ENCODE peak calls at places on chromosomes 16 and 17, in four cellular contexts. U is GM12865, Y is brain microvascular endothelial cell, B is A549. S is an unnamed sample.

GRCh38 chr16:61887903-61888302 is 148.3 kb downstream of the CDH8 start:
- DNase-seq in B (no peak), Y (peak), U (peak), S (no peak)

GRCh38 chr16:2527784-2528100 is 3.5 kb downstream of the CEMP1 start:
- DNase-seq in U (no peak), Y (no peak), B (no peak), S (no peak)

GRCh38 chr17:46811978-46812583 is 6.4 kb downstream of the WNT3 start:
- DNase-seq in Y (no peak), U (no peak), B (no peak), S (no peak)

GRCh38 chr17:46865100-46865499 is 13.7 kb downstream of the WNT9B start:
- DNase-seq in B (no peak), Y (peak), U (no peak), S (no peak)

GRCh38 chr17:42878123-42878880 is 22.3 kb upstream of the G6PC1 start:
- DNase-seq in Y (no peak), U (no peak), B (no peak), S (no peak)

GRCh38 chr17:4811471-4811870 is 4.5 kb downstream of the PLD2 start:
- DNase-seq in U (no peak), Y (no peak), B (no peak), S (no peak)

GRCh38 chr17:50108556-50108955 is 13.4 kb downstream of the PDK2 start:
- DNase-seq in Y (no peak), B (no peak), U (no peak), S (no peak)

GRCh38 chr17:81927145-81927652 is 336 bp downstream of the MAFG start:
- DNase-seq in U (no peak), Y (no peak), B (no peak), S (no peak)

GRCh38 chr17:69711504-69711903 is 297.0 kb downstream of the MAP2K6 start:
- DNase-seq in U (no peak), Y (no peak), B (no peak), S (peak)

GRCh38 chr17:48711128-48711527 is 11.2 kb downstream of the PRAC1 start:
- DNase-seq in Y (no peak), B (no peak), U (no peak), S (no peak)

GRCh38 chr16:76900285-76901263 is 290.4 kb upstream of the MON1B start:
- DNase-seq in U (no peak), Y (no peak), B (no peak), S (no peak)

GRCh38 chr17:48612854-48613691 is 2.0 kb downstream of the HOXB8 start:
- DNase-seq in Y (no peak), B (peak), U (peak), S (no peak)

GRCh38 chr16:51112311-51112710 is 38.8 kb downstream of the SALL1 start:
- DNase-seq in Y (no peak), B (no peak), U (no peak), S (no peak)

GRCh38 chr16:9047689-9048301 is 43.6 kb upstream of the HAPSTR1 start:
- DNase-seq in U (peak), Y (peak), B (peak), S (peak)

GRCh38 chr17:52383493-52384100 is 225.1 kb upstream of the CA10 start:
- DNase-seq in Y (peak), U (peak), B (peak), S (no peak)

GRCh38 chr16:11857161-11857560 is 5.8 kb upstream of the RSL1D1 start:
- DNase-seq in Y (peak), U (no peak), B (no peak), S (no peak)

GRCh38 chr17:18040287-18040858 is 1.2 kb downstream of the GID4 start:
- DNase-seq in B (no peak), U (peak), Y (no peak), S (no peak)

GRCh38 chr17:68612228-68612922 is 11.2 kb upstream of the FAM20A start:
- DNase-seq in B (no peak), Y (no peak), U (no peak), S (no peak)

GRCh38 chr16:82070656-82071369 is 35.8 kb downstream of the HSD17B2 start:
- DNase-seq in Y (peak), U (no peak), B (no peak), S (no peak)

GRCh38 chr16:58462089-58462488 is 37.9 kb upstream of the NDRG4 start:
- DNase-seq in B (no peak), Y (no peak), U (no peak), S (no peak)

DNA sequence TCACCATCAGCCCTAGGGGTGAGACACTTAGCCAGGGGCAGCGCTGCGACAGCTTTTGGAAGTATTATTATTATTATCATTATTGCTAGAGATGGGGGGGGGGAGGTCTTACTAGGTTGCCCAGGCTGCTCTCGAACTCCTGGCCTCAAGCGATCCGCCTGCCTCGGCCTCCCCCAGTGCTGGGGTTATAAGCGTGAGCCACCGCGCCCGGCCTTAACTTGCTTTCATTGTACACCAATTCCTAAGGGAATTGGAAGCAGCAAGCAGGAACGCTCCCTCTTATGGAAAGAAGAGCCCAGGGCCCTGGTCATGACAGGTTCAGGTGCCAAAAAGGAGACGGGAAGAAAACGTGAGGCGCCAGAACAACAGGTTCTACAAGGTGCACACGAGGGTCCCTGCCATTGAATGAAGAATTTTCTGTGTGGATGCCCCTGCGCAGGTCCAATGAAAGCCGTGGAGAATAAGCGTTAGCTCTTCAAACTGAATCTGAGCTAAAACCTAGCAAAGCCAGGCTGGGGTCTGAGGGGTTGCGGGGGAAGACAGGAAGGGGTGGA is 522 bp upstream of the RPL38 start:
- DNase-seq in B (no peak), U (no peak), Y (no peak), S (no peak)
- H3K4me3 ChIP-seq in B (peak), U (no peak), Y (peak), S (peak)

GRCh38 chr16:87324411-87325275 is 7.5 kb upstream of the C16orf95 start:
- DNase-seq in Y (no peak), B (peak), U (peak), S (no peak)
- TF ChIP-seq CTCF in Y (peak), B (peak), U (peak), S (peak)

GRCh38 chr17:624341-624860 is 90.2 kb downstream of the VPS53 start:
- DNase-seq in B (no peak), U (no peak), Y (no peak), S (no peak)

GRCh38 chr17:627051-627450 is 87.6 kb downstream of the VPS53 start:
- DNase-seq in Y (no peak), B (no peak), U (no peak), S (no peak)

GRCh38 chr17:632551-632950 is 82.1 kb downstream of the VPS53 start:
- DNase-seq in B (no peak), Y (no peak), U (no peak), S (no peak)

GRCh38 chr17:628507-628941 is 86.1 kb downstream of the VPS53 start:
- DNase-seq in B (no peak), Y (no peak), U (no peak), S (no peak)

GRCh38 chr17:628089-628488 is 86.5 kb downstream of the VPS53 start:
- DNase-seq in U (no peak), Y (no peak), B (no peak), S (no peak)
- H3K4me3 ChIP-seq in U (no peak), Y (no peak), B (no peak), S (no peak)

GRCh38 chr17:37413875-37414519 is 7.3 kb downstream of the TADA2A start:
- DNase-seq in U (no peak), Y (no peak), B (no peak), S (no peak)
- TF ChIP-seq CTCF in U (no peak), Y (peak), B (peak), S (peak)

GRCh38 chr17:43915561-43915960 is 8.2 kb upstream of the MPP2 start:
- DNase-seq in U (no peak), Y (no peak), B (no peak), S (no peak)

GRCh38 chr17:43916385-43916784 is 9.0 kb upstream of the MPP2 start:
- DNase-seq in U (no peak), B (no peak), Y (no peak), S (no peak)

GRCh38 chr17:43917348-43918025 is 10.2 kb upstream of the MPP2 start:
- DNase-seq in Y (peak), U (peak), B (no peak), S (no peak)

GRCh38 chr17:43918026-43918389 is 10.7 kb upstream of the MPP2 start:
- DNase-seq in Y (no peak), B (no peak), U (no peak), S (no peak)

DNA sequence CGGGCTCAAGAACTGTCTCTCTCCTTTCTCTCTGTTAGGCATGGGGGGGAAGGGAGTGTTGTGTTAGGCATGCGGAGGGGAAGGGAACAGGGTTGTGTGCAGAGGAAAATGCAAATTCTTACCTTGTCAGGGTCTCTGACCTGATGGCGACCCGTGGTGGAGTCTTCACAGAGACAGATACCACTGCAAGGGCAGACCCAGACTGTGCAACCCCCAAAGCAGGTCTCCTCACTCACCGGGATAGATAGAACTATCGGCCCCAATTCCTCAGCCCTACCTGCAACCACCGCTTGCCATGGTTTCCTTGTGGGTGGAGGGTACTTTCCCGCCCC is 9.6 kb upstream of the MPP2 start:
- DNase-seq in Y (no peak), U (peak), B (no peak), S (no peak)
- H3K4me3 ChIP-seq in Y (no peak), U (peak), B (no peak), S (no peak)

GRCh38 chr16:87012954-87013938 is 303.9 kb downstream of the C16orf95 start:
- DNase-seq in Y (no peak), U (no peak), B (no peak), S (no peak)

GRCh38 chr16:87014112-87014511 is 303.1 kb downstream of the C16orf95 start:
- DNase-seq in Y (no peak), B (no peak), U (no peak), S (no peak)

GRCh38 chr16:87016636-87017035 is 300.6 kb downstream of the C16orf95 start:
- DNase-seq in Y (no peak), U (no peak), B (no peak), S (no peak)

GRCh38 chr16:87016056-87016455 is 301.1 kb downstream of the C16orf95 start:
- DNase-seq in B (no peak), Y (no peak), U (no peak), S (no peak)

DNA sequence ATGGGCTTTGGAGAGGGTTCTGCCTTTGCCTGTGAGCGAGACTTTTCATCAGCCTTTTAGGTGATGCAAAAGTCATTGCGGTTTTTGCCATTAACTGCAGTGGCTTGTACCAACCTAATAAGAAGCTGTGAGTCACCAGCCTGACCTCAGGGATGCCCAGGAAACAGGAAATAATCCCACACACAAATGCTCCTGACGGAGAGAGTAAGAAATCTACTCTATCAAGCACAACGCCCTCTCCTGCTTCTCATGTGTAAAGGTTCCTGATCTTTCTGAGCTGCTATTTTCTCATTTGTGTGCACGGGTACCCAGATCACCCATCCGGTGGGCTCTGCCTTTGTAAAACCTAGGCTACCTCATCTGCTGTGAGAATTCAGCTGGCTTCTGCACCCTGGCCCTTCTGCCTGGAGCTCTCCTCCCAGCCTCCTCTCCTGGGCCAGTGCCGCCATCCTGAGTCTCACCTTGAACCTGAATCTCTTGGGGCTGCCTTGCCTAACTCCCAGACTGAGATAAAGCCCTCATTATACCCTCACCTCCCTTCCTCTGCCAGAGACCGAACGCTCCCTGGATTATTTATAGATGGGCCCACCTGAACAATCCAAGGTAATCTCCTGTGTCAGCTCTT is 299.7 kb downstream of the C16orf95 start:
- DNase-seq in B (peak), U (no peak), Y (peak), S (peak)
- TF ChIP-seq CTCF in B (peak), U (no peak), Y (peak), S (peak)

GRCh38 chr16:22007509-22008214 is at the start of gene MOSMO:
- DNase-seq in B (peak), U (peak), Y (peak), S (peak)

GRCh38 chr16:22007159-22007508 is 777 bp upstream of the MOSMO start:
- DNase-seq in Y (no peak), B (no peak), U (no peak), S (no peak)

GRCh38 chr16:22005746-22006145 is 2.2 kb upstream of the MOSMO start:
- DNase-seq in U (no peak), Y (no peak), B (no peak), S (no peak)

GRCh38 chr16:22008215-22009142 is 568 bp downstream of the MOSMO start:
- DNase-seq in U (no peak), Y (no peak), B (peak), S (no peak)

GRCh38 chr16:22006636-22007035 is 1.3 kb upstream of the MOSMO start:
- DNase-seq in Y (no peak), U (no peak), B (no peak), S (no peak)
- H3K4me3 ChIP-seq in Y (no peak), U (no peak), B (no peak), S (no peak)

GRCh38 chr16:29645699-29646187 is 17.3 kb upstream of the SPN start:
- DNase-seq in U (peak), B (no peak), Y (no peak), S (no peak)

GRCh38 chr16:29644973-29645698 is 17.9 kb upstream of the SPN start:
- DNase-seq in U (peak), Y (no peak), B (no peak), S (no peak)

GRCh38 chr16:29646947-29647346 is 16.1 kb upstream of the SPN start:
- DNase-seq in U (no peak), B (no peak), Y (no peak), S (no peak)

GRCh38 chr16:29644338-29644857 is 18.6 kb upstream of the SPN start:
- DNase-seq in B (no peak), U (peak), Y (no peak), S (no peak)

DNA sequence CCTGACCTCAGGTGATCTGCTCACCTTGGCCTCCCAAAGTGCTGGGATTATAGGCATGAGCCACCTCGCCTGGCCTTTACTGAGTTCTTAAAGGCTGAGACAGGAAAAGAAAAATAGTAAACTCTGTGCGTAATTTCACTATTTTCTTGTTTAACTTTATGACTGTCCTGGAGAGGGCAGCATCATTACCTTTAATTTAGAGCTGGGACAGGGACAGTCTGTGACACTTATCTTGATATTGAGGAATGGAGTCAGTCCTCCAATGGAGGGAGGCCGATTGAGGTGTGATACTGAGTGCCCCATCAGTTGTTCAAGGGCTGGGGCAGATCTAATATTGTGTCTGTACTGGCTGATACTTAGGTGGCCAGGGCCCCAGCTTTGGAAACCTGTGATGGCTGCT is 21.5 kb upstream of the SPN start:
- DNase-seq in U (peak), Y (no peak), B (no peak), S (no peak)
- TF ChIP-seq CTCF in U (peak), Y (peak), B (peak), S (no peak)

DNA sequence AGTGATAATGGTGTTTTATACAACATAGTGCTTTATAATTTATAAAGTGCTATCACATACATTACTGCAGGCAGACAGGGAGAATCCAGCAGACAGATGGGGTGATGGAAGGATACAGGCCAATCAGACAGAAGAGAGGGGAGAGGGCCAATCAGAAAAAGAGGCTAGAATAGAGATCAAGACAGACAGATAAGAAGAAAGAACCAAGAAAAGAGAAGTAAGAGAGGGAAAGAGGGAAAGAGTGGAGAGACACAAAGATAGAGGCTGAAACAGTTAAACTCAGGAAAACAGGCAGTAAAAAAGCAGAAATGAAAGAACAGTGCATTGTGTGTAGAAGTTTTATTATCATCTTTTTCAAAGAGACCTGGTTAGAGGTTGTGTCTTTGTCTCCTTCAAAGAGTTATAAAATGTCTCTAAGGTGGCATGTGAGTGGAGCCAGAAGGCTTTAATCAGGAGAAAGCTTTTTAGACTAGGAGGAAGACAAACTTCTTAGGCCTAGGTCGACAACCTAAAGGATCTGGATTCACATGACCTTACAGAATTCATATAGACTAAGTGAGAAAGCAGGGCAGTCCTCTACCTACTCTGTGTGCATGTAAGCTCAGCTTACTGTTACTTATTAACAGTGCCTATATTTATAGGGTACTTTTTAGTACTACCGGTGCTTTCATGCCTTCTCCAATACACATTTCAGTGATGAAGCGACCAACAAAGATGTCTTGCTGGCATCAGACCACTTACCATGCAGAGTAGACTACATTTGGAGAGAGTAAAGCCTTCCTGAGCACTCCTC is 8.3 kb upstream of the CHD3 start:
- DNase-seq in B (no peak), Y (no peak), U (no peak), S (no peak)
- H3K4me3 ChIP-seq in B (no peak), Y (no peak), U (no peak), S (no peak)